ENCODE peak calls at places on chromosomes 3 and 15, in five cellular contexts. U is BJ, V is HCT116, H is right atrium auricular region, C is HL-60. Z is an unnamed sample.
A peak's percentile ranks its signal among the peaks of the same experiment; 100 is the strongest.

GRCh38 chr15:66894986-66895780 is 170.2 kb upstream of the SMAD3 start:
- DNase-seq in U (no peak), V (no peak), H (peak; percentile 52), C (no peak), Z (no peak)

GRCh38 chr3:184549793-184550585 is 11.6 kb upstream of the EPHB3 start:
- DNase-seq in U (no peak), V (no peak), H (no peak), C (no peak), Z (no peak)

GRCh38 chr3:15313461-15313860 is 18.9 kb downstream of the SH3BP5 start:
- DNase-seq in U (no peak), V (no peak), H (no peak), C (no peak), Z (no peak)

GRCh38 chr15:42863572-42864239 is 56.9 kb downstream of the TTBK2 start:
- DNase-seq in U (no peak), V (no peak), H (no peak), C (no peak), Z (no peak)

GRCh38 chr3:124860599-124860998 is 26.6 kb downstream of the ITGB5 start:
- DNase-seq in U (peak; percentile 92), V (peak; percentile 80), H (peak; percentile 89), C (no peak), Z (peak; percentile 90)

GRCh38 chr3:44915702-44916438 is 41.5 kb downstream of the TGM4 start:
- DNase-seq in U (no peak), V (no peak), H (no peak), C (no peak), Z (no peak)

GRCh38 chr3:151584603-151585002 is 123.7 kb upstream of the IGSF10 start:
- DNase-seq in U (no peak), V (no peak), H (no peak), C (peak; percentile 79), Z (no peak)

GRCh38 chr3:124850633-124851032 is 36.5 kb downstream of the ITGB5 start:
- DNase-seq in U (no peak), V (no peak), H (no peak), C (no peak), Z (no peak)

GRCh38 chr15:89743594-89743993 is 7.5 kb downstream of the MESP1 start:
- DNase-seq in U (no peak), V (no peak), H (no peak), C (no peak), Z (no peak)

GRCh38 chr15:86199467-86200145 is 119.9 kb downstream of the AGBL1 start:
- DNase-seq in U (no peak), V (no peak), H (no peak), C (no peak), Z (no peak)

GRCh38 chr15:28080386-28080785 is 18.7 kb downstream of the OCA2 start:
- DNase-seq in U (no peak), V (no peak), H (no peak), C (no peak), Z (no peak)

GRCh38 chr3:56830884-56831283 is 29.1 kb upstream of the ARHGEF3 start:
- DNase-seq in U (no peak), V (no peak), H (no peak), C (no peak), Z (no peak)

GRCh38 chr15:94576889-94577533 is 345.6 kb downstream of the MCTP2 start:
- DNase-seq in U (no peak), V (peak; percentile 26), H (no peak), C (peak; percentile 42), Z (no peak)

GRCh38 chr3:99862208-99862607 is 44.5 kb downstream of the CMSS1 start:
- DNase-seq in U (peak; percentile 60), V (no peak), H (no peak), C (no peak), Z (no peak)

GRCh38 chr3:2516762-2517441 is 418.2 kb downstream of the CNTN4 start:
- DNase-seq in U (no peak), V (no peak), H (no peak), C (no peak), Z (no peak)

GRCh38 chr15:40845511-40846284 is 1.9 kb downstream of the SPINT1 start:
- DNase-seq in U (no peak), V (no peak), H (no peak), C (no peak), Z (no peak)

GRCh38 chr15:28942046-28942445 is 56.3 kb downstream of the APBA2 start:
- DNase-seq in U (no peak), V (no peak), H (no peak), C (no peak), Z (no peak)

GRCh38 chr3:112360574-112360973 is 27.6 kb downstream of the CD200 start:
- DNase-seq in U (no peak), V (no peak), H (no peak), C (no peak), Z (no peak)

GRCh38 chr3:194107126-194107525 is 28.8 kb upstream of the HES1 start:
- DNase-seq in U (no peak), V (no peak), H (no peak), C (no peak), Z (no peak)

GRCh38 chr3:123028233-123028828 is 768 bp upstream of the SEMA5B start:
- DNase-seq in U (no peak), V (peak; percentile 43), H (no peak), C (peak; percentile 45), Z (peak; percentile 28)

GRCh38 chr3:17505856-17506255 is 236.6 kb downstream of the TBC1D5 start:
- DNase-seq in U (no peak), V (no peak), H (no peak), C (no peak), Z (no peak)

GRCh38 chr3:131402391-131403039 is 20.9 kb downstream of the NUDT16 start:
- DNase-seq in U (peak; percentile 23), V (no peak), H (no peak), C (peak; percentile 65), Z (no peak)

GRCh38 chr3:109325657-109326056 is 9.3 kb upstream of the DPPA2 start:
- DNase-seq in U (no peak), V (no peak), H (no peak), C (no peak), Z (no peak)

GRCh38 chr3:49591615-49592014 is 37.3 kb downstream of the BSN start:
- DNase-seq in U (no peak), V (no peak), H (peak; percentile 34), C (no peak), Z (no peak)
- TF ChIP-seq CTCF in U (no peak), V (no peak), H (no peak), C (no peak), Z (no peak)

DNA sequence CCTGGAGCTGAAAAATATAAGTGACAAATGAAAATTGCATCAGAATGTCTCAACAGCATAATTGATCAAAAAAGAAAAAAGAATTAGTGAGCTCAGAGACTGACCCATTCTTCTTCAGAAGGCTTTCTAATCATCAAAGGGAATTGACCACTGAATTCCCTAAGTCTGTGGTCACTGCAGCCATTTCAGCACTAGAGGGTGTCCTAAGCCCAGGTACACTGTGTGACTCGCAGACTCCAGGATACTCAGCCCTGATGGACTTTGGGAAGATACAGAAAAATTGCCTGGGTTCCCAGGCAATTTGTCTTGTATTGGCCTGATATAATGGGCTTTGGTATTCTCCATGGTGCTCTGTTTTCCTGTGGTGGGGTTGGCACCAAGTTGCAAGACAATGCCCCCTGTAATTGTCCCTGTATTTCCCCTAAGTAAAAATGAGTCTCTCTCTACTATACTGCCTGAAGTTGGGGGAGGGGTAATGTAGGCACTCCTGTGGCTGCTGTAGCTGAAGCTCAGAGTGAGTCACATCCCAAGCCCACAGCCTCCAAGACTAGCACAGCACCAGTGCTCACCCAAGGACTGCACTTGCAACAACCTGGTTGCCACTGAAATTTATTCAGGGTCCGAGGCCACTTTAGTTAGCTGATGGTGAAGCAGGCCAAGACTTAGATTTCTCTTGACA is 256.0 kb upstream of the STAC start:
- DNase-seq in U (peak; percentile 6), V (peak; percentile 4), H (no peak), C (no peak), Z (no peak)
- TF ChIP-seq CTCF in U (peak; percentile 80), V (peak; percentile 13), H (no peak), C (no peak), Z (peak; percentile 51)

DNA sequence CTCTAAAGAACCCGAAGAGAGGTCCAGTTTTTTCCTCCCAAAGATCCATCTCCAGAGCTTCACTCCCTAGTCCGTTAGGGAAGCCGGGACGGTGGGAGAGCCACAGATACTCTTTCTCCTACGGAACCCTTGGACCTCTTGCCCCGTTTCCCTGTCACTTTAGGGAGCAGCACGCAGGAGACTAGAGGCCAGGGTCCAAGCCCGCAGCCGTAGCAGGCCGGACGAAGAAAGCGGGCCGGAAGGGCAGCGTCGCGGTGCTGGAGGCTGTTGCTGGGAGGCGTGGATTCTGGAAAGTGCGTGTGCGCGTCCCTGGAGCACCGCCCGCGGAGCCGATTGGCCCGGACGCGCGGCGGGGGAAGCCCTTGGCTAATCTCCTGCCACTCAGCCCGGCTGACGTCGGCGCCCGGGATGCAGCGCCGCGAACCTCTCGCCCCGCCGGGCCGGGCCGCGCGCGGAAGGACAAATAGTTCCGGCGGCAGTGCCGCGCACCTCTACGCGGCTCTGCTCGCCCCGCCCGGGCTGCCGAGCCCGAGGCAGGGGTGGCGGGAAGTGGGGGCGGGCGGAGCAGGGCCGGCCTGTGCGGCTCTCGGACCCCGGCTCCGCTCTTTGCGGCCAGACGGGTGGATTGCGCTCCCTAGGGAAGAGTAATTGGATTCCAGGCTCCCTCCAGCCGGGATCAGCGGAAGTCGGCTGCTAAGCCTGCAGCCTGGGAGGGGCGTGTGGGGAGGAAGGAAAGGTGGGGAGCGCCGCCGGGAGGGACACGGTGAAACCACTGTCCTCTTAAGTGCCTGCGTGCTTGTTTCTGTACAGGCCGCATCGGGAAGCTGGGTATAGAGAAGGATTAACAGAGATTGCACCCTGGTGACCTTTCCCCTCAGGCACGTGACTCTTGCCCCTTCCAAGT is 31.3 kb upstream of the TCF12 start:
- DNase-seq in U (peak; percentile 64), V (peak; percentile 86), H (peak; percentile 94), C (peak; percentile 85), Z (peak; percentile 75)
- TF ChIP-seq CTCF in U (peak; percentile 27), V (no peak), H (peak; percentile 20), C (no peak), Z (no peak)

GRCh38 chr15:98806275-98806895 is 158.0 kb downstream of the IGF1R start:
- DNase-seq in U (no peak), V (no peak), H (no peak), C (no peak), Z (no peak)

GRCh38 chr15:98803228-98804056 is 155.1 kb downstream of the IGF1R start:
- DNase-seq in U (no peak), V (no peak), H (no peak), C (no peak), Z (no peak)

GRCh38 chr15:98804057-98804380 is 155.7 kb downstream of the IGF1R start:
- DNase-seq in U (no peak), V (no peak), H (no peak), C (no peak), Z (no peak)

GRCh38 chr15:98807262-98807661 is 158.9 kb downstream of the IGF1R start:
- DNase-seq in U (peak; percentile 66), V (no peak), H (no peak), C (no peak), Z (peak; percentile 71)

DNA sequence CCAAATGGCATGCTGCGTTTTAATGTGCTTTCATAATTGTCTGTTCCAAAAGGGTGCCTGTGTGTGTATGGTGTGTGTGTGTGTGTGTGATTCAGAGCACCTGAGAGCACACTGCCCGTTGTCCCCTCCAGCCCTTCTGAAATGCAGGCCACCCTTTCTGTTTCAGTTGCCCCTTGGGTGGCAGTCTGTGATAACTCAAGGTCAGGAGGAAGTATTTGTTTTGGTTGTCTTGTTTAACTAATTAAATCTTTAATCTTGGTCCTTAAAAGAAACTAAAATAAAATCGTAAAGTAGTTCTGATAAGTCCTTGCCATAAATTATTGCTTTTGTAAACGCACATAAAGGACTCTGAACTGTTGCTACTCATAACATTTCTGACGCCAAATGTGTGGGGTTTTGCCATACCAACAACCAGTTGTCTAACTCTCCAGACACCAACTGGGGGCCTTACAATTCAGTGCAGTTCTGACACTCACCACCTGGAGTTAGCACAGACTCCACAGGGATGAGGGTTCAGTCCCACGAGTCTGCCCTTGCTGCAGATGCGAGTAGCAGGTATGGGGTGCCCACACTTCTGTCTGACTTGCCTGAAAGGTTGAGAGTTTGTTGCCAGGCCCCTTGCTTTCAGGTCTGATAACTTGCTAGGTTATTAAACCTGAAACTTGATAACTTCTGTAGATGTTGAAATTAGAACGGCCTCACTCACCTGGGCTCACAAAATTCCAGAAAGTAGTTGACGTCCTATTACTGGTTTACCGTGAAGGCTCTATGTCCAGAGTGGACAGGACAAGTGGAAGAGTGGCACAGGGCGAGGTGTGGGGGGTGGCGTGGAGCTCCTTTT is 157.3 kb downstream of the IGF1R start:
- DNase-seq in U (no peak), V (no peak), H (no peak), C (no peak), Z (no peak)
- TF ChIP-seq CTCF in U (no peak), V (no peak), H (no peak), C (no peak), Z (peak; percentile 11)

Z was measured in AG04449.